ENCODE peak calls at places on chromosome 18, in four cellular contexts. C is ovary, S is tibial nerve, N is A549. X is an unnamed sample.

GRCh38 chr18:3771121-3771971 is 321.4 kb downstream of the TGIF1 start:
- DNase-seq in C (peak; percentile 76), S (peak; percentile 87), N (peak; percentile 91), X (no peak)

GRCh38 chr18:57677289-57678211 is 55.9 kb upstream of the NARS1 start:
- DNase-seq in C (no peak), S (no peak), N (no peak), X (no peak)

GRCh38 chr18:40690062-40690461 is 1265.0 kb upstream of the PIK3C3 start:
- DNase-seq in C (no peak), S (no peak), N (no peak), X (no peak)

GRCh38 chr18:22752014-22752413 is 181.1 kb upstream of the RBBP8 start:
- DNase-seq in C (no peak), S (no peak), N (no peak), X (no peak)

GRCh38 chr18:41842886-41843285 is 112.1 kb upstream of the PIK3C3 start:
- DNase-seq in C (no peak), S (no peak), N (no peak), X (no peak)

GRCh38 chr18:73780218-73780617 is 367.4 kb downstream of the FBXO15 start:
- DNase-seq in C (no peak), S (no peak), N (no peak), X (no peak)

GRCh38 chr18:11327656-11328055 is 178.3 kb upstream of the PIEZO2 start:
- DNase-seq in C (no peak), S (no peak), N (no peak), X (no peak)

GRCh38 chr18:37393221-37393828 is 172.3 kb downstream of the CELF4 start:
- DNase-seq in C (no peak), S (no peak), N (no peak), X (no peak)

GRCh38 chr18:80170395-80171094 is 61.5 kb downstream of the ADNP2 start:
- DNase-seq in C (no peak), S (no peak), N (no peak), X (no peak)

GRCh38 chr18:72674710-72675109 is 130.6 kb upstream of the CBLN2 start:
- DNase-seq in C (no peak), S (no peak), N (no peak), X (peak; percentile 89)

GRCh38 chr18:731185-731584 is 18.8 kb upstream of the ENOSF1 start:
- DNase-seq in C (no peak), S (no peak), N (no peak), X (no peak)
- TF ChIP-seq EP300 in C (no peak), S (no peak), N (no peak), X (no peak)

DNA sequence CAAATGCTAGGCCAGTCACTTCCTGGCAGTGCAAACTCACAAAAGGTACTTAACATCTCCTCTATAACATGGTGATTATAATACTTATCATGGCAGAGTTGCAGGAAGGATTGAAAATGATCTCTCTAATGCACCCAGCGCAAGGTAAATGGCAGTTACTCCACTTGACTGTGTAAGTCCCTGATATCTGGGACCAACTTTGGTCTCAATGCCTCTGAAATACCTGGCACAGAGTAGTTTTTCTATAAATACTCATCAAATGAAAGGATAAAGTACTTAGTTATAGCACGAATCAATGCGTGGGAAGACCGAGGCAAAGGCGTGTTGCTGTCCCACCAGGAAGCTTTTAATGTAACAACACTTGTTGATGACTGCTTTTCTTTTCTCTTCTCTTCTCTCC is 24.8 kb downstream of the LRRC30 start:
- DNase-seq in C (no peak), S (no peak), N (no peak), X (no peak)
- TF ChIP-seq EP300 in C (no peak), S (no peak), N (no peak), X (no peak)

GRCh38 chr18:7480853-7481252 is 86.3 kb upstream of the PTPRM start:
- DNase-seq in C (no peak), S (no peak), N (no peak), X (no peak)

GRCh38 chr18:7476386-7476785 is 90.7 kb upstream of the PTPRM start:
- DNase-seq in C (no peak), S (no peak), N (no peak), X (no peak)

GRCh38 chr18:7485616-7486015 is 81.5 kb upstream of the PTPRM start:
- DNase-seq in C (no peak), S (no peak), N (no peak), X (no peak)

GRCh38 chr18:7482342-7482741 is 84.8 kb upstream of the PTPRM start:
- DNase-seq in C (no peak), S (no peak), N (no peak), X (no peak)

GRCh38 chr18:7479756-7480155 is 87.4 kb upstream of the PTPRM start:
- DNase-seq in C (no peak), S (no peak), N (no peak), X (no peak)
- TF ChIP-seq EP300 in C (no peak), S (no peak), N (no peak), X (no peak)

GRCh38 chr18:13582283-13582682 is 144.1 kb downstream of the FAM210A start:
- DNase-seq in C (no peak), S (no peak), N (no peak), X (no peak)

GRCh38 chr18:13585379-13586153 is 140.8 kb downstream of the FAM210A start:
- DNase-seq in C (no peak), S (no peak), N (no peak), X (no peak)

GRCh38 chr18:13587001-13587400 is 139.4 kb downstream of the FAM210A start:
- DNase-seq in C (no peak), S (no peak), N (no peak), X (no peak)

GRCh38 chr18:13583567-13584245 is 142.7 kb downstream of the FAM210A start:
- DNase-seq in C (no peak), S (no peak), N (no peak), X (no peak)

DNA sequence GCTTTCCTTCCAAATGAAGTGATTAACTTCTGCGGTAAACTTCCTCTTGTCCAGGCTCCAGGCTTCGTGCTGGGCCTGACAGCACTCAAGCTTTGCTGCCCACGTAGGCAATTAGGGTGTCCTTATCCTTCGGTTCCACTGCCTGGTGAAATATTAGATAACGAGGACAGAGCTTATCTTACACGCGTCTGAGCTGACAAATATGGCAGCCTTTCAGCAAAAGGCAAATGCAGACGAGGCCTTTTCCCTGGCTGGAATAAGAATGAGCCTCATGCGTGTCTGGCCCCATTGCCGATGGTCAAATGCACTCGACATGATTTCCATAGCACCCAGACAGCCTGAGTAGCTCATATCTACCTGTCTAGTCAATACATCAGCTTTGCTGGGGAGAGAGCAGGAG is 141.5 kb downstream of the FAM210A start:
- DNase-seq in C (no peak), S (no peak), N (no peak), X (no peak)
- TF ChIP-seq EP300 in C (no peak), S (no peak), N (no peak), X (no peak)

DNA sequence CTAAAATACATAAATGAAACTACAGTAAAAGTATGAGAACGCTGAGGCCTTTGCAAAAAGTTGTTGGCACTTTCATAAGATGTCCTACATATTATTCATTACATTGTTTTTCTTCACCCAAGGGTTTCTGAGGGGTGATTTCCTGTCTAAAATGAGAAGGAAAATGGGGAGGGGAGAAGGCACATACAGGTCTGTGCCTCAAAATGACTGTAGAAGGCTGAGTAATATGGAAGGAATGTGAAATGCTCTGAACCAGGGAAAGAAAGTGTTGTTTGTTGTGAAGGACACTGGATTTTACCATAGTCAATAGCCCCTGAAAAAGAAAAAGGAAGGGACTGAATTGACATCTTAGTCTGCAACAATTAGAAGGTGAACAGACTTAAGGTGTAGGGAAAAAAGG is 99.5 kb upstream of the RNF152 start:
- DNase-seq in C (no peak), S (no peak), N (no peak), X (no peak)
- TF ChIP-seq EP300 in C (no peak), S (no peak), N (no peak), X (no peak)

DNA sequence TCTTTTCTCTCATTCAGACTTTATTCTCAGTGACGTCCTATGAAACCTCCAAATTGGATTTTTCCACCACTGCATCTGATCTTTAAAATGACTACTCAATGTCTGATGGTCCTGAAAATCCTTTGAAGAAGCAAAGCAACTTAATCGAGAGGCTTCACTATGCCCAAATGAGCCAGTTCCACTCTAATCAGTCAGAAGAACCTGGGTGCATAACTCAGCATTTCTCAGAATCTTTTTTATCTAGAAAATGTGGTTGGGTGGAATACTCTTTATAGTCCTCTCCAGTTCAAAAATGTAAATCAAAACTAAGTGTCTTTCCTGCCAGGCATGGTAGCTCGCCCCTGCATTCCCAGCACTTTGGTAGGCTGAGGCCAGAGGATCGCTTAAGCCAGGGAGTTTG is 60.7 kb downstream of the PRELID3A start:
- DNase-seq in C (no peak), S (no peak), N (no peak), X (no peak)
- TF ChIP-seq EP300 in C (no peak), S (no peak), N (no peak), X (no peak)

X was measured in GM12878.